ENCODE peak calls at places on chromosomes 5 and 9, in nine cellular contexts. V is lower leg skin, X is uterus, B is A549, T is tibial nerve, A is HCT116, P is IMR-90, G is heart left ventricle, Q is body of pancreas. H is an unnamed sample.

GRCh38 chr9:71218774-71219173 is 97.4 kb upstream of the TRPM3 start:
- DNase-seq in Q (no peak), P (no peak), B (no peak), V (no peak), T (no peak), A (no peak), X (no peak), G (no peak), H (no peak)

GRCh38 chr9:100505564-100506159 is 32.7 kb downstream of the TMEFF1 start:
- DNase-seq in P (peak), V (peak), T (no peak), G (peak), X (no peak), B (peak), Q (peak), A (peak), H (peak)

GRCh38 chr9:89806371-89807100 is 201.7 kb downstream of the GADD45G start:
- DNase-seq in A (no peak), G (no peak), X (no peak), T (no peak), P (peak), Q (no peak), V (no peak), B (no peak), H (no peak)

GRCh38 chr9:20684865-20685696 is 1.0 kb downstream of the FOCAD start:
- DNase-seq in X (no peak), V (no peak), P (peak), A (no peak), Q (no peak), B (peak), T (no peak), G (no peak), H (no peak)

GRCh38 chr5:142756576-142756975 is 13.6 kb upstream of the ARHGAP26 start:
- DNase-seq in B (no peak), Q (no peak), P (no peak), V (no peak), X (no peak), T (no peak), G (no peak), A (no peak), H (no peak)

GRCh38 chr5:171615201-171616001 is 170.2 kb upstream of the SMIM23 start:
- DNase-seq in V (no peak), Q (no peak), P (no peak), G (peak), B (no peak), X (no peak), A (no peak), T (no peak), H (peak)

GRCh38 chr9:122016309-122016708 is 76.8 kb downstream of the TTLL11 start:
- DNase-seq in P (no peak), X (no peak), B (no peak), A (no peak), T (no peak), G (no peak), V (no peak), Q (no peak), H (no peak)

GRCh38 chr9:75927351-75927750 is 36.9 kb downstream of the PCSK5 start:
- DNase-seq in T (no peak), V (no peak), G (no peak), Q (no peak), X (no peak), B (no peak), P (no peak), A (no peak), H (peak)

GRCh38 chr5:177194278-177194677 is 60.7 kb downstream of the NSD1 start:
- DNase-seq in X (no peak), B (peak), T (no peak), A (peak), G (no peak), V (no peak), P (peak), Q (no peak), H (no peak)

GRCh38 chr9:96418074-96418919 is at the start of gene ZNF367:
- DNase-seq in Q (peak), T (peak), P (peak), G (peak), X (peak), B (peak), V (peak), A (peak), H (peak)

GRCh38 chr9:96417610-96418073 is 528 bp downstream of the ZNF367 start:
- DNase-seq in Q (peak), P (no peak), T (no peak), A (no peak), B (no peak), X (no peak), G (peak), V (no peak), H (peak)

GRCh38 chr9:96419691-96419969 is 1.5 kb upstream of the ZNF367 start:
- DNase-seq in A (no peak), P (no peak), B (no peak), Q (no peak), V (no peak), X (no peak), G (no peak), T (no peak), H (no peak)

GRCh38 chr9:96418920-96419690 is 935 bp upstream of the ZNF367 start:
- DNase-seq in Q (peak), T (peak), X (no peak), B (peak), A (no peak), P (peak), G (peak), V (peak), H (peak)

GRCh38 chr9:96417051-96417586 is 1.1 kb downstream of the ZNF367 start:
- DNase-seq in B (peak), G (peak), P (peak), V (peak), X (peak), A (peak), T (peak), Q (peak), H (peak)
- TF ChIP-seq POLR2A in B (peak), G (peak), P (no peak), V (no peak), X (peak), A (no peak), T (peak), Q (peak), H (no peak)

DNA sequence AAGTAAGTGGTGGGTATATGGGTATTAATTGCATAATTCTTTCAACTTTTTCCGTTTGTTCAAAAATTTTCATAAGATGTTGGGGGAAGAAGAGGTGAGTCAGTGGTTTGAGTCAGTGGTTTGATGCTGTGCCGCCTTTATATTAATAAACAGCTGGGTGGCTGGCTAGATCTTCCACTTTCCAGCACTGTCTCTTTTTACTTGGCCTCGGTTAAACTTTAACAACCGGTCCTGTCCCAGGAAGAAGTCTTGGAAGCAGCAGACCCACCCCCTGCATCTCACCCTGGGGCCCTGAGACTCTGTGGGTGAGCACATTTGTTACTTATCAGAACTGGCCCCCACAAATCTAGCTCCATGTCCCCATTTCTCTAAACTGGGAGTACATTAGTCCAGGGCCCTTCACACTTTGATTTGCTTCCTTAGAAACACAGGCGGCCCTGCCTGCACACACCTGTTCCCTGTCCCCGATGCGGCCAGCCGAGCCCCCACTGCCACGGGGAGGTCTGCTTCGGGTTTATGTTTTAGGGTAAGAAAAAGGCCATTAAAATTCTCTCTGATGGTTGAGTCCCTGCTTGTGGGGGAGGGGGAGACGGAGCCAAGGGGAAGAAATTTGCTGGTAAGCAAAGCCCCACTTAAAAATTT is 90.7 kb downstream of the PTCH1 start:
- DNase-seq in Q (peak), T (no peak), V (no peak), X (no peak), P (peak), A (no peak), B (peak), G (no peak), H (peak)
- H3K4me3 ChIP-seq in Q (no peak), T (peak), V (no peak), X (peak), P (peak), A (peak), B (peak), G (peak), H (peak)

GRCh38 chr9:137429974-137430722 is 7.0 kb downstream of the NOXA1 start:
- DNase-seq in G (peak), P (no peak), B (no peak), V (no peak), Q (peak), A (no peak), T (no peak), X (no peak), H (no peak)

GRCh38 chr9:137428311-137428630 is 5.1 kb downstream of the NOXA1 start:
- DNase-seq in T (no peak), G (peak), Q (no peak), V (no peak), P (no peak), A (no peak), X (no peak), B (no peak), H (no peak)

GRCh38 chr9:137428841-137429545 is 5.8 kb downstream of the NOXA1 start:
- DNase-seq in X (no peak), P (no peak), T (no peak), B (no peak), G (peak), Q (peak), V (no peak), A (no peak), H (no peak)

GRCh38 chr9:137430723-137431415 is 7.7 kb downstream of the NOXA1 start:
- DNase-seq in B (no peak), V (no peak), G (peak), T (no peak), P (no peak), X (no peak), Q (peak), A (no peak), H (no peak)

GRCh38 chr9:137429546-137429890 is 6.3 kb downstream of the NOXA1 start:
- DNase-seq in V (no peak), X (no peak), T (no peak), Q (no peak), G (peak), P (no peak), A (no peak), B (no peak), H (no peak)
- TF ChIP-seq POLR2A in V (no peak), X (no peak), T (no peak), Q (no peak), G (no peak), P (no peak), A (no peak), B (no peak), H (no peak)

DNA sequence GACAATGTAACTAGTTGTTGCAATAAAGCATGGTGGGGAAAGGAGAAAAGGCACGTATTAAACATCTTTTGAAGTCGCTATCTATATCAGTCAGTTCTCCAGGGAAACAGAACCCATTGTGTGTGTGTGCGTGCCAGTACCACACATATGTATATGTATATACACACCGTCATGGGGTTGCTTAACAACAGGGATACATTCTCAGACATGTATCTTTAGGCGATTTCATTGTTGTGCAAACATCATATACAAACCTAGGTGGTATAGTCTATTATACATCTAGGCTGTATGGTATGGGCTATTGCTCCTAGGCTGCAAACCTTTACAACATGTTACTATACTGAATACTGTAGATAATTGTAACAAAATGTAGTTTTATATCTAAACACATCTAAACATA is 2.3 kb downstream of the CDKN2B-AS1 start:
- DNase-seq in T (no peak), P (no peak), G (no peak), X (no peak), A (no peak), B (no peak), Q (no peak), V (no peak), H (no peak)
- H3K4me3 ChIP-seq in T (no peak), P (no peak), G (no peak), X (no peak), A (no peak), B (no peak), Q (no peak), V (no peak), H (no peak)

DNA sequence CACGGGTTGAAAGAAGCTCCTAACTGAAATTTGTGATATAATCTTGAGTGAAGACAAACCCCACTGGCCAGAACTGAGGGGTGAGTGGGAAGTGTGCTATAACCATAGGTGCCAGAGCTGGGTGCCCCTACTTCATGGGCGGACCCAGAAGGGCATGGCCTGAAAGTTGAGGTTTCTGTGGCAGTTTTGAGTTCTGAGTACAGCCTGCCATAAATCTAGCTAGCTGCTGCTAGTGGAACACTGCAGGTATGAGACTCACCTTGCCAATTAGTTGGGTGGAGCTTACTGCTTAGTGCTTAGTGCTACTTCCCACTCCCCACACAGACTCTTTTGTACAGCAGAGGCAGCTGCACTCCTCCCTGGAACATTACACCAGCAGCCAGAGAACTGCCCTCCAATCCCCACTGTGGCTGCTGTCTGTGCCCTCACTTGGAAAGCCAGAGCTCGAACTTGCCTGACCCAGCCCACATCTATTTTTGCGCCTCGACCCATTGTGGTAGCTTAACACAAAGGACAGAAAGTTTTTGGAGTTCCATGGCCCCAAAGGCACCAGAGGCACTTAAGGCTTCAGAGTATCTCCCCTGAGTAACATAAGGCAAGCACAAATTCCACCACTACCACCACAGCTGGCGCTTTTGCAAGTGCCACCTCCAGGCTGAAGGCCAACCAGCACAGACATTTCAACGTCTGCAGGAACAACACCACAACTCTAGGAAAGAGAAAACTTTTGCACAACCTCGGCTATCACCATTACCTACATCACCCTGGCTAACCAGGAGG is 27.1 kb upstream of the PTGER4 start:
- DNase-seq in Q (no peak), V (no peak), P (no peak), X (no peak), A (no peak), T (no peak), G (no peak), B (no peak), H (no peak)
- TF ChIP-seq POLR2A in Q (no peak), V (no peak), P (no peak), X (no peak), A (no peak), T (no peak), G (no peak), B (no peak), H (no peak)

DNA sequence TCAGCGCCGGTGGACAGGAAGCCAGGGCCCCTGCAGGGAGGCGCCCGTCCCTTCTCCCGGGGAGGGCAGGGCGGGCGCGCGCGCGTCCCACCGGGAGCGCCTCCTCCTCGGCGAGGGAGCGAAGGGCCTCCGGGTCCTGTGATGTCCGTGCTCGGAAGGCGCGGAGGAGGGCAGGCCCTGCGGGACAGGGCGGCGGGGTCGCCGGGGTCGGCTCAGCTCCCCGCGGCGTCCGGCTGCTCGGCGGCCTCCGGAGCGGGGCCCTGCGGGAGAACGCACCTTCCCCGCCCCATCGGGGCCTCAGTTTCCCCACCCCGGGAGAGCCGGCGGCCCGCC is 328 bp downstream of the EXD3 start:
- DNase-seq in B (no peak), P (no peak), A (no peak), T (no peak), Q (peak), X (no peak), G (peak), V (no peak), H (no peak)
- H3K4me3 ChIP-seq in B (peak), P (peak), A (peak), T (peak), Q (peak), X (peak), G (peak), V (peak), H (peak)

GRCh38 chr9:93012998-93013855 is 45.3 kb upstream of the SUSD3 start:
- DNase-seq in A (no peak), G (no peak), T (no peak), P (no peak), Q (no peak), V (no peak), X (peak), B (no peak), H (no peak)
- TF ChIP-seq POLR2A in A (no peak), G (no peak), T (no peak), P (no peak), Q (no peak), V (no peak), X (no peak), B (no peak), H (no peak)

DNA sequence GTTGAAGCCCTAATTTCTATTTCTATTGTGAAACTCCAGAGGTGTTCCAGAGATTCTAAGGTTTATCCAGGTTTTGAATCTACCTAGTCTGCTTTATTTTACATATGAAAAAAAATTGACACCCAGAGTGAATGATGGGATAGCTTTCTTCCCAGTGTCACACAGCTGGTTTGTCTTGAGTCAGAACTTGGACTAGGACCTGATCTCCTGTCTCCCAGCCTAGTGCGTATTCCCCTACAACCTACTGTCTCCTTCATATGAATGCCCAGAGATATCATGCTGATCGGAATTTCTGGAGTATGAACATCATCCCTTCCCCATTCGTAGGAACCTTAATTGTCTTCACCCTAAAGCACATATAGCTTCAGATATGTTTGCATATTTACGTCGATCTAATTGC is 524.2 kb downstream of the SPATA31D1 start:
- DNase-seq in A (no peak), X (no peak), T (no peak), B (no peak), V (no peak), G (no peak), P (no peak), Q (no peak), H (no peak)
- H3K4me3 ChIP-seq in A (no peak), X (no peak), T (no peak), B (no peak), V (no peak), G (no peak), P (no peak), Q (no peak), H (no peak)

H was measured in thyroid gland.